ENCODE peak calls at places on chromosome 14, in five cellular contexts. I, Q, C, T and B are unnamed samples. For H3K4me1, the result is how much of the 10 kb centered on the place peaks cover.

GRCh38 chr14:33194551-33194950 is 255.9 kb downstream of the NPAS3 start:
- DNase-seq in I (no peak), Q (no peak), C (no peak), T (no peak), B (no peak)

GRCh38 chr14:28635387-28635786 is 131.2 kb upstream of the FOXG1 start:
- DNase-seq in I (peak), Q (peak), C (no peak), T (peak), B (peak)

GRCh38 chr14:104103061-104104005 is 17.8 kb downstream of the ASPG start:
- DNase-seq in I (no peak), Q (no peak), C (peak), T (no peak), B (no peak)

GRCh38 chr14:30906752-30907658 is 32.6 kb downstream of the COCH start:
- DNase-seq in I (peak), Q (peak), C (no peak), T (peak), B (peak)

GRCh38 chr14:65880507-65880906 is 468.0 kb downstream of the FUT8 start:
- DNase-seq in I (no peak), Q (no peak), C (no peak), T (no peak), B (no peak)

GRCh38 chr14:53389207-53389606 is 236.1 kb upstream of the DDHD1 start:
- DNase-seq in I (no peak), Q (no peak), C (no peak), T (peak), B (no peak)

GRCh38 chr14:28751467-28752058 is 15.0 kb upstream of the FOXG1 start:
- DNase-seq in I (peak), Q (no peak), C (no peak), T (peak), B (peak)

GRCh38 chr14:36591482-36591881 is 9.1 kb upstream of the NKX2-8 start:
- DNase-seq in I (no peak), Q (no peak), C (no peak), T (no peak), B (no peak)

GRCh38 chr14:78921856-78922255 is 751.7 kb downstream of the NRXN3 start:
- DNase-seq in I (peak), Q (no peak), C (no peak), T (peak), B (peak)

GRCh38 chr14:105476937-105477658 is 2.5 kb downstream of the CRIP2 start:
- DNase-seq in I (no peak), Q (no peak), C (no peak), T (peak), B (peak)

GRCh38 chr14:64507376-64508156 is 3.0 kb downstream of the ZBTB1 start:
- DNase-seq in I (peak), Q (no peak), C (no peak), T (no peak), B (peak)

GRCh38 chr14:90808759-90809529 is 7.3 kb downstream of the TTC7B start:
- DNase-seq in I (no peak), Q (no peak), C (no peak), T (no peak), B (no peak)

GRCh38 chr14:92652413-92653151 is 95.8 kb downstream of the LGMN start:
- DNase-seq in I (no peak), Q (no peak), C (no peak), T (no peak), B (no peak)
- H3K4me1 ChIP-seq in I (under half), Q (under half), C (under half), T (under half), B (under half)

GRCh38 chr14:54881761-54882401 is 20.7 kb downstream of the GCH1 start:
- DNase-seq in I (peak), Q (no peak), C (no peak), T (peak), B (no peak)

GRCh38 chr14:54881235-54881760 is 21.3 kb downstream of the GCH1 start:
- DNase-seq in I (no peak), Q (no peak), C (no peak), T (no peak), B (peak)

GRCh38 chr14:54877703-54878021 is 25.0 kb downstream of the GCH1 start:
- DNase-seq in I (no peak), Q (no peak), C (no peak), T (no peak), B (no peak)

GRCh38 chr14:54877015-54877702 is 25.5 kb downstream of the GCH1 start:
- DNase-seq in I (no peak), Q (no peak), C (no peak), T (peak), B (peak)

DNA sequence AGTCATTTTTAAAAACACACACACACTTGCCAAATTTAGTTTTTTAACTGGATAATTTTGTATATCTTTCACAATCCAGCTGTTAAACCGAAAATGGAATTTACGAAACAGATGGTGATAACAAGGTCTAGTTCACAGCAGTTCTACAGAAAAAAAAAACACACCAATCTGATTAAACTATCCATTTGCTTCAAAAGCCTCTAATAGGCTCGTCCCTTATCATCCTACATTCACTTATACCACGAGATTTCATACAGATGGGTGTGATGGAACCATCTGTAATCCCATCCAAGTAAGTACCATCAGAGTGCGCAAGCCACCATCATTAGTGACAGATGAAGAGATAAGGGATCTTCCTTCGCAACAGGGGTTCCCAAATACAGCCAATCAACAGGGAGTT is 20.1 kb downstream of the GCH1 start:
- DNase-seq in I (no peak), Q (no peak), C (no peak), T (no peak), B (no peak)
- H3K4me3 ChIP-seq in I (peak), Q (no peak), C (no peak), T (no peak), B (no peak)

GRCh38 chr14:69005432-69006148 is 26.5 kb upstream of the ACTN1 start:
- DNase-seq in I (peak), Q (peak), C (peak), T (peak), B (peak)

GRCh38 chr14:69006346-69006745 is 27.2 kb upstream of the ACTN1 start:
- DNase-seq in I (no peak), Q (no peak), C (no peak), T (no peak), B (no peak)

GRCh38 chr14:69010632-69011031 is 31.5 kb upstream of the ACTN1 start:
- DNase-seq in I (no peak), Q (no peak), C (no peak), T (no peak), B (no peak)

GRCh38 chr14:69004731-69005431 is 25.8 kb upstream of the ACTN1 start:
- DNase-seq in I (no peak), Q (no peak), C (no peak), T (no peak), B (peak)

GRCh38 chr14:69008411-69008810 is 29.3 kb upstream of the ACTN1 start:
- DNase-seq in I (peak), Q (no peak), C (no peak), T (peak), B (peak)
- H3K27ac ChIP-seq in I (peak), Q (no peak), C (no peak), T (no peak), B (peak)

GRCh38 chr14:68042002-68042401 is 222.4 kb downstream of the RAD51B start:
- DNase-seq in I (no peak), Q (no peak), C (no peak), T (no peak), B (no peak)

GRCh38 chr14:68039593-68039992 is 220.0 kb downstream of the RAD51B start:
- DNase-seq in I (no peak), Q (no peak), C (no peak), T (peak), B (no peak)

GRCh38 chr14:68043752-68044151 is 224.2 kb downstream of the RAD51B start:
- DNase-seq in I (peak), Q (no peak), C (no peak), T (no peak), B (no peak)

GRCh38 chr14:68040633-68041369 is 221.2 kb downstream of the RAD51B start:
- DNase-seq in I (no peak), Q (no peak), C (no peak), T (no peak), B (no peak)

GRCh38 chr14:68042591-68043210 is 223.1 kb downstream of the RAD51B start:
- DNase-seq in I (peak), Q (peak), C (no peak), T (no peak), B (no peak)
- H3K4me1 ChIP-seq in I (under half), Q (under half), C (under half), T (under half), B (under half)

GRCh38 chr14:60253649-60254048 is 4.6 kb downstream of the PPM1A start:
- DNase-seq in I (no peak), Q (no peak), C (no peak), T (no peak), B (no peak)
- H3K4me3 ChIP-seq in I (no peak), Q (no peak), C (no peak), T (no peak), B (no peak)